ENCODE peak calls at places on chromosomes 2 and 18, in six cellular contexts. One of them, this sample, is unnamed.

GRCh38 chr2:28359222-28360065 is 33.2 kb upstream of the FOSL2 start:
- DNase-seq in dermis blood vessel endothelial cell: peak; percentile 72
- DNase-seq in astrocyte: peak; percentile 78
- DNase-seq in DMS79: no peak
- DNase-seq in fibroblast of the aortic adventitia: peak; percentile 39
- DNase-seq in AG10803: no peak
- DNase-seq in this sample: peak; percentile 64

GRCh38 chr2:65003037-65003436 is 13.8 kb downstream of the SLC1A4 start:
- DNase-seq in dermis blood vessel endothelial cell: no peak
- DNase-seq in astrocyte: no peak
- DNase-seq in DMS79: no peak
- DNase-seq in fibroblast of the aortic adventitia: no peak
- DNase-seq in AG10803: no peak
- DNase-seq in this sample: no peak

GRCh38 chr2:5839563-5839962 is 147.4 kb downstream of the SOX11 start:
- DNase-seq in dermis blood vessel endothelial cell: no peak
- DNase-seq in astrocyte: peak; percentile 14
- DNase-seq in DMS79: no peak
- DNase-seq in fibroblast of the aortic adventitia: no peak
- DNase-seq in AG10803: no peak
- DNase-seq in this sample: no peak

GRCh38 chr2:191152841-191153240 is 2.0 kb upstream of the STAT4 start:
- DNase-seq in dermis blood vessel endothelial cell: peak; percentile 45
- DNase-seq in astrocyte: peak; percentile 90
- DNase-seq in DMS79: no peak
- DNase-seq in fibroblast of the aortic adventitia: peak; percentile 57
- DNase-seq in AG10803: peak; percentile 88
- DNase-seq in this sample: peak; percentile 24

GRCh38 chr2:204538179-204539009 is 6.9 kb upstream of the PARD3B start:
- DNase-seq in dermis blood vessel endothelial cell: peak; percentile 54
- DNase-seq in astrocyte: peak; percentile 40
- DNase-seq in DMS79: peak; percentile 41
- DNase-seq in fibroblast of the aortic adventitia: no peak
- DNase-seq in AG10803: peak; percentile 62
- DNase-seq in this sample: peak; percentile 45

GRCh38 chr2:9641641-9642040 is 10.8 kb upstream of the YWHAQ start:
- DNase-seq in dermis blood vessel endothelial cell: no peak
- DNase-seq in astrocyte: no peak
- DNase-seq in DMS79: no peak
- DNase-seq in fibroblast of the aortic adventitia: no peak
- DNase-seq in AG10803: no peak
- DNase-seq in this sample: no peak

GRCh38 chr2:237726401-237726830 is 72.2 kb upstream of the RBM44 start:
- DNase-seq in dermis blood vessel endothelial cell: peak; percentile 94
- DNase-seq in astrocyte: peak; percentile 83
- DNase-seq in DMS79: peak; percentile 95
- DNase-seq in fibroblast of the aortic adventitia: peak; percentile 38
- DNase-seq in AG10803: peak; percentile 54
- DNase-seq in this sample: peak; percentile 91

GRCh38 chr2:190984595-190984994 is 29.4 kb downstream of the STAT1 start:
- DNase-seq in dermis blood vessel endothelial cell: peak; percentile 95
- DNase-seq in astrocyte: peak; percentile 93
- DNase-seq in DMS79: no peak
- DNase-seq in fibroblast of the aortic adventitia: peak; percentile 83
- DNase-seq in AG10803: peak; percentile 76
- DNase-seq in this sample: peak; percentile 97

GRCh38 chr2:16404551-16405300 is 260.9 kb downstream of the CYRIA start:
- DNase-seq in dermis blood vessel endothelial cell: no peak
- DNase-seq in astrocyte: no peak
- DNase-seq in DMS79: no peak
- DNase-seq in fibroblast of the aortic adventitia: no peak
- DNase-seq in AG10803: no peak
- DNase-seq in this sample: no peak

GRCh38 chr2:180696005-180696404 is 284.4 kb upstream of the UBE2E3 start:
- DNase-seq in dermis blood vessel endothelial cell: no peak
- DNase-seq in astrocyte: no peak
- DNase-seq in DMS79: no peak
- DNase-seq in fibroblast of the aortic adventitia: no peak
- DNase-seq in AG10803: no peak
- DNase-seq in this sample: no peak

GRCh38 chr2:30601375-30601774 is 154.3 kb downstream of the LCLAT1 start:
- DNase-seq in dermis blood vessel endothelial cell: no peak
- DNase-seq in astrocyte: peak; percentile 53
- DNase-seq in DMS79: no peak
- DNase-seq in fibroblast of the aortic adventitia: peak; percentile 60
- DNase-seq in AG10803: no peak
- DNase-seq in this sample: no peak

GRCh38 chr18:30971338-30971956 is 71.1 kb downstream of the DSC3 start:
- DNase-seq in dermis blood vessel endothelial cell: peak; percentile 53
- DNase-seq in astrocyte: no peak
- DNase-seq in DMS79: no peak
- DNase-seq in fibroblast of the aortic adventitia: peak; percentile 43
- DNase-seq in AG10803: peak; percentile 26
- DNase-seq in this sample: peak; percentile 21

GRCh38 chr18:75282746-75283145 is 72.1 kb downstream of the TSHZ1 start:
- DNase-seq in dermis blood vessel endothelial cell: no peak
- DNase-seq in astrocyte: no peak
- DNase-seq in DMS79: no peak
- DNase-seq in fibroblast of the aortic adventitia: no peak
- DNase-seq in AG10803: no peak
- DNase-seq in this sample: no peak

GRCh38 chr18:25895518-25895917 is 194.9 kb downstream of the SS18 start:
- DNase-seq in dermis blood vessel endothelial cell: no peak
- DNase-seq in astrocyte: no peak
- DNase-seq in DMS79: no peak
- DNase-seq in fibroblast of the aortic adventitia: no peak
- DNase-seq in AG10803: no peak
- DNase-seq in this sample: no peak

GRCh38 chr2:159089543-159089942 is 121.1 kb downstream of the TANC1 start:
- DNase-seq in dermis blood vessel endothelial cell: peak; percentile 33
- DNase-seq in astrocyte: no peak
- DNase-seq in DMS79: no peak
- DNase-seq in fibroblast of the aortic adventitia: no peak
- DNase-seq in AG10803: no peak
- DNase-seq in this sample: no peak

GRCh38 chr2:107687087-107687486 is 139.6 kb upstream of the RGPD4 start:
- DNase-seq in dermis blood vessel endothelial cell: no peak
- DNase-seq in astrocyte: no peak
- DNase-seq in DMS79: peak; percentile 88
- DNase-seq in fibroblast of the aortic adventitia: no peak
- DNase-seq in AG10803: no peak
- DNase-seq in this sample: no peak

GRCh38 chr2:46770622-46771021 is 145.0 kb downstream of the MCFD2 start:
- DNase-seq in dermis blood vessel endothelial cell: no peak
- DNase-seq in astrocyte: peak; percentile 91
- DNase-seq in DMS79: no peak
- DNase-seq in fibroblast of the aortic adventitia: peak; percentile 88
- DNase-seq in AG10803: peak; percentile 88
- DNase-seq in this sample: no peak

GRCh38 chr2:84526562-84526961 is 10.3 kb downstream of the DNAH6 start:
- DNase-seq in dermis blood vessel endothelial cell: no peak
- DNase-seq in astrocyte: peak; percentile 2
- DNase-seq in DMS79: no peak
- DNase-seq in fibroblast of the aortic adventitia: peak; percentile 9
- DNase-seq in AG10803: peak; percentile 11
- DNase-seq in this sample: no peak

GRCh38 chr2:36464006-36464721 is 108.6 kb downstream of the CRIM1 start:
- DNase-seq in dermis blood vessel endothelial cell: no peak
- DNase-seq in astrocyte: no peak
- DNase-seq in DMS79: no peak
- DNase-seq in fibroblast of the aortic adventitia: no peak
- DNase-seq in AG10803: no peak
- DNase-seq in this sample: no peak

GRCh38 chr2:208062113-208062512 is 36.8 kb upstream of the PLEKHM3 start:
- DNase-seq in dermis blood vessel endothelial cell: peak; percentile 56
- DNase-seq in astrocyte: peak; percentile 29
- DNase-seq in DMS79: no peak
- DNase-seq in fibroblast of the aortic adventitia: peak; percentile 39
- DNase-seq in AG10803: peak; percentile 35
- DNase-seq in this sample: peak; percentile 51

GRCh38 chr2:18684202-18685040 is 95.1 kb upstream of the NT5C1B start:
- DNase-seq in dermis blood vessel endothelial cell: no peak
- DNase-seq in astrocyte: peak; percentile 10
- DNase-seq in DMS79: no peak
- DNase-seq in fibroblast of the aortic adventitia: peak; percentile 31
- DNase-seq in AG10803: peak; percentile 90
- DNase-seq in this sample: no peak

GRCh38 chr2:178943745-178944144 is 106.2 kb downstream of the CCDC141 start:
- DNase-seq in dermis blood vessel endothelial cell: no peak
- DNase-seq in astrocyte: no peak
- DNase-seq in DMS79: no peak
- DNase-seq in fibroblast of the aortic adventitia: no peak
- DNase-seq in AG10803: no peak
- DNase-seq in this sample: no peak

GRCh38 chr2:12044857-12045256 is 298.4 kb downstream of the LPIN1 start:
- DNase-seq in dermis blood vessel endothelial cell: no peak
- DNase-seq in astrocyte: no peak
- DNase-seq in DMS79: no peak
- DNase-seq in fibroblast of the aortic adventitia: no peak
- DNase-seq in AG10803: no peak
- DNase-seq in this sample: no peak

GRCh38 chr2:55733335-55733734 is 39.7 kb upstream of the PNPT1 start:
- DNase-seq in dermis blood vessel endothelial cell: no peak
- DNase-seq in astrocyte: peak; percentile 18
- DNase-seq in DMS79: no peak
- DNase-seq in fibroblast of the aortic adventitia: peak; percentile 80
- DNase-seq in AG10803: no peak
- DNase-seq in this sample: no peak

GRCh38 chr2:236642584-236643291 is 73.1 kb downstream of the ACKR3 start:
- DNase-seq in dermis blood vessel endothelial cell: peak; percentile 67
- DNase-seq in astrocyte: peak; percentile 100
- DNase-seq in DMS79: no peak
- DNase-seq in fibroblast of the aortic adventitia: peak; percentile 100
- DNase-seq in AG10803: peak; percentile 100
- DNase-seq in this sample: peak; percentile 11

GRCh38 chr2:149098722-149099121 is 60.2 kb downstream of the LYPD6B start:
- DNase-seq in dermis blood vessel endothelial cell: no peak
- DNase-seq in astrocyte: peak; percentile 89
- DNase-seq in DMS79: no peak
- DNase-seq in fibroblast of the aortic adventitia: peak; percentile 7
- DNase-seq in AG10803: peak; percentile 98
- DNase-seq in this sample: peak; percentile 31

GRCh38 chr2:231503777-231504176 is 26.5 kb downstream of the NMUR1 start:
- DNase-seq in dermis blood vessel endothelial cell: no peak
- DNase-seq in astrocyte: no peak
- DNase-seq in DMS79: no peak
- DNase-seq in fibroblast of the aortic adventitia: no peak
- DNase-seq in AG10803: no peak
- DNase-seq in this sample: no peak

GRCh38 chr2:133124446-133124845 is 443.8 kb downstream of the NCKAP5 start:
- DNase-seq in dermis blood vessel endothelial cell: no peak
- DNase-seq in astrocyte: no peak
- DNase-seq in DMS79: no peak
- DNase-seq in fibroblast of the aortic adventitia: no peak
- DNase-seq in AG10803: no peak
- DNase-seq in this sample: no peak

GRCh38 chr2:43225093-43225787 is 1.2 kb downstream of the ZFP36L2 start:
- DNase-seq in dermis blood vessel endothelial cell: peak; percentile 73
- DNase-seq in astrocyte: peak; percentile 57
- DNase-seq in DMS79: no peak
- DNase-seq in fibroblast of the aortic adventitia: peak; percentile 84
- DNase-seq in AG10803: peak; percentile 72
- DNase-seq in this sample: peak; percentile 79

GRCh38 chr2:67055387-67056304 is 341.5 kb upstream of the ETAA1 start:
- DNase-seq in dermis blood vessel endothelial cell: no peak
- DNase-seq in astrocyte: no peak
- DNase-seq in DMS79: no peak
- DNase-seq in fibroblast of the aortic adventitia: no peak
- DNase-seq in AG10803: no peak
- DNase-seq in this sample: no peak

This sample was measured in lung microvascular endothelial cell.